ENCODE peak calls at places on chromosomes 7 and 10, in six cellular contexts. X, V, I, D, Y and W are unnamed samples.

GRCh38 chr7:116809636-116810266 is 52.6 kb upstream of the CAPZA2 start:
- DNase-seq in X (no peak), V (peak; percentile 66), I (no peak), D (no peak), Y (peak; percentile 67), W (peak; percentile 56)

GRCh38 chr10:15558136-15558535 is 161.6 kb downstream of the ITGA8 start:
- DNase-seq in X (no peak), V (peak; percentile 54), I (no peak), D (no peak), Y (no peak), W (no peak)

GRCh38 chr10:62454696-62455451 is 80.7 kb downstream of the ZNF365 start:
- DNase-seq in X (no peak), V (peak; percentile 76), I (no peak), D (no peak), Y (peak; percentile 6), W (peak; percentile 60)

GRCh38 chr7:31109751-31110150 is 57.6 kb downstream of the ADCYAP1R1 start:
- DNase-seq in X (no peak), V (no peak), I (no peak), D (no peak), Y (no peak), W (no peak)

GRCh38 chr7:11539853-11540252 is 292.1 kb downstream of the THSD7A start:
- DNase-seq in X (no peak), V (no peak), I (no peak), D (no peak), Y (no peak), W (no peak)

GRCh38 chr7:154912921-154913644 is 89.8 kb downstream of the PAXIP1 start:
- DNase-seq in X (no peak), V (no peak), I (no peak), D (no peak), Y (no peak), W (no peak)

GRCh38 chr7:85004402-85004801 is 182.5 kb downstream of the SEMA3D start:
- DNase-seq in X (no peak), V (no peak), I (no peak), D (no peak), Y (no peak), W (no peak)

GRCh38 chr7:149816267-149816751 is 21.9 kb upstream of the ZNF862 start:
- DNase-seq in X (no peak), V (no peak), I (no peak), D (no peak), Y (no peak), W (no peak)

GRCh38 chr10:79022565-79023488 is 45.9 kb upstream of the ZMIZ1 start:
- DNase-seq in X (no peak), V (peak; percentile 20), I (no peak), D (no peak), Y (no peak), W (no peak)

GRCh38 chr7:95605275-95605674 is 9.0 kb upstream of the PDK4 start:
- DNase-seq in X (no peak), V (no peak), I (no peak), D (no peak), Y (no peak), W (no peak)

GRCh38 chr10:5479481-5480161 is 19.7 kb downstream of the CALML5 start:
- DNase-seq in X (no peak), V (no peak), I (no peak), D (no peak), Y (no peak), W (no peak)